ENCODE peak calls at places on chromosomes 11 and 22, in seven cellular contexts. J is CD14-positive monocyte, P is WERI-Rb-1, W is lower leg skin, H is HFF-Myc, D is heart right ventricle, U is tibial nerve. Q is an unnamed sample.
A peak's percentile ranks its signal among the peaks of the same experiment; 100 is the strongest.

GRCh38 chr11:8235925-8236324 is 27.8 kb downstream of the LMO1 start:
- DNase-seq in D (no peak), H (no peak), J (no peak), P (no peak), U (no peak), W (no peak), Q (no peak)

GRCh38 chr22:42396621-42397331 is 35.4 kb downstream of the NFAM1 start:
- DNase-seq in U (no peak), P (no peak), D (peak; percentile 13), W (peak; percentile 49), J (peak; percentile 61), H (no peak), Q (no peak)

GRCh38 chr11:128725630-128726461 is 32.0 kb downstream of the FLI1 start:
- DNase-seq in J (no peak), P (no peak), W (no peak), H (no peak), D (peak; percentile 18), U (no peak), Q (peak; percentile 89)

GRCh38 chr11:130816941-130817607 is 99.2 kb downstream of the SNX19 start:
- DNase-seq in U (no peak), J (no peak), W (no peak), P (no peak), H (no peak), D (no peak), Q (no peak)

GRCh38 chr11:59552844-59553243 is 41.5 kb downstream of the OR4D9 start:
- DNase-seq in J (no peak), H (no peak), D (no peak), U (no peak), P (no peak), W (no peak), Q (no peak)

GRCh38 chr11:61709110-61709509 is 28.9 kb downstream of the DAGLA start:
- DNase-seq in U (no peak), H (no peak), W (no peak), P (no peak), D (no peak), J (no peak), Q (no peak)

GRCh38 chr11:11985016-11985715 is 23.3 kb downstream of the DKK3 start:
- DNase-seq in H (no peak), J (no peak), D (no peak), P (no peak), U (no peak), W (no peak), Q (no peak)

GRCh38 chr11:66291706-66292542 is at the start of gene TMEM151A:
- DNase-seq in D (no peak), H (no peak), W (no peak), J (no peak), U (no peak), P (no peak), Q (no peak)

GRCh38 chr11:65226103-65226442 is 35.7 kb upstream of the POLA2 start:
- DNase-seq in J (peak; percentile 33), H (no peak), D (no peak), U (no peak), P (no peak), W (no peak), Q (no peak)

GRCh38 chr22:33438273-33438672 is 380.1 kb upstream of the SYN3 start:
- DNase-seq in J (no peak), D (no peak), U (no peak), P (no peak), H (peak; percentile 59), W (no peak), Q (no peak)

GRCh38 chr22:46458525-46458924 is 78.9 kb downstream of the CELSR1 start:
- DNase-seq in H (no peak), U (no peak), W (no peak), P (no peak), J (no peak), D (no peak), Q (no peak)

GRCh38 chr11:133945087-133945974 is 11.4 kb downstream of the IGSF9B start:
- DNase-seq in J (no peak), H (no peak), P (no peak), U (no peak), D (peak; percentile 78), W (no peak), Q (no peak)

GRCh38 chr11:57567210-57567511 is 311 bp downstream of the UBE2L6 start:
- DNase-seq in U (no peak), D (peak; percentile 28), P (no peak), H (no peak), J (no peak), W (no peak), Q (no peak)

GRCh38 chr22:46104170-46104880 is 46.0 kb upstream of the PPARA start:
- DNase-seq in P (no peak), W (no peak), H (no peak), D (peak; percentile 51), U (no peak), J (no peak), Q (no peak)

GRCh38 chr11:76770642-76771445 is 12.3 kb upstream of the TSKU start:
- DNase-seq in D (no peak), P (no peak), J (no peak), W (peak; percentile 73), H (peak; percentile 84), U (peak; percentile 72), Q (no peak)

GRCh38 chr11:118379497-118379896 is 20.1 kb downstream of the UBE4A start:
- DNase-seq in U (no peak), W (no peak), J (no peak), D (no peak), P (no peak), H (no peak), Q (no peak)

GRCh38 chr11:63491614-63492372 is 826 bp upstream of the PLAAT5 start:
- DNase-seq in D (no peak), J (no peak), P (no peak), W (no peak), U (no peak), H (no peak), Q (no peak)

GRCh38 chr11:76768091-76769047 is 14.8 kb upstream of the TSKU start:
- DNase-seq in J (peak; percentile 77), H (no peak), D (no peak), W (peak; percentile 71), U (no peak), P (peak; percentile 61), Q (no peak)

GRCh38 chr11:61354208-61354607 is 7.5 kb downstream of the CYB561A3 start:
- DNase-seq in W (no peak), U (no peak), D (no peak), H (no peak), P (no peak), J (no peak), Q (no peak)

GRCh38 chr22:37741312-37741795 is 44.5 kb downstream of the TRIOBP start:
- DNase-seq in P (no peak), D (peak; percentile 86), J (peak; percentile 78), U (peak; percentile 86), W (peak; percentile 83), H (peak; percentile 97), Q (no peak)

GRCh38 chr11:5369793-5370192 is 13.8 kb upstream of the OR51M1 start:
- DNase-seq in U (no peak), H (no peak), D (no peak), P (no peak), W (no peak), J (no peak), Q (no peak)
- TF ChIP-seq CTCF in U (no peak), H (peak; percentile 36), D (no peak), P (no peak), W (no peak), J (no peak), Q (no peak)

GRCh38 chr22:30555282-30556210 is 9.0 kb upstream of the SEC14L6 start:
- DNase-seq in D (no peak), W (no peak), J (no peak), H (no peak), U (no peak), P (no peak), Q (no peak)
- TF ChIP-seq CTCF in D (no peak), W (no peak), J (no peak), H (no peak), U (no peak), P (peak; percentile 35), Q (no peak)

GRCh38 chr11:13942908-13943505 is 19.5 kb upstream of the SPON1 start:
- DNase-seq in W (no peak), P (no peak), H (no peak), U (no peak), D (no peak), J (no peak), Q (no peak)

GRCh38 chr11:13944016-13944415 is 18.5 kb upstream of the SPON1 start:
- DNase-seq in H (no peak), U (no peak), W (no peak), D (no peak), J (no peak), P (no peak), Q (no peak)

GRCh38 chr11:13944801-13945505 is 17.6 kb upstream of the SPON1 start:
- DNase-seq in H (no peak), J (no peak), D (no peak), W (no peak), P (no peak), U (no peak), Q (no peak)

GRCh38 chr11:13949876-13950275 is 12.6 kb upstream of the SPON1 start:
- DNase-seq in H (no peak), J (no peak), W (no peak), U (no peak), P (peak; percentile 30), D (no peak), Q (no peak)

GRCh38 chr11:13947379-13947778 is 15.1 kb upstream of the SPON1 start:
- DNase-seq in J (no peak), H (no peak), D (no peak), W (no peak), U (no peak), P (no peak), Q (no peak)
- TF ChIP-seq CTCF in J (no peak), H (no peak), D (no peak), W (no peak), U (no peak), P (no peak), Q (no peak)

DNA sequence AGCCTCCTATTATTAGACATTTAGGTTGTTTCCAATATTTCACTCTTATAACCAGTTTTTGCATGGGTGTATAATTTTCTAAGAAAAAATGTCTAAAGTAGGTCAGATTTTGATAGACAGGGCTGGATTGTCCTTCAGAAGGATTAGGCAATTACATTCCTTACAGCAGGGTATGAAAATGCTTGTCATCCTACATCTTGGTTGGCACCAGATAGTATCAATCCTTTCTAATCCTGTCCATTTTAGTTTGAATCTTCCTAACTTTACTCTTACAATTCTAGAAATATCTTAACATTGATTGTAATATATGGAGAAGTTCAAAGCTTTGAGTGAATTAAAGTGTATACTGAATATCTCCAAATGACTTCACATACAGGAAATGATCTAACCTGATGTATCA is 63.0 kb upstream of the ZBED5 start:
- DNase-seq in U (no peak), D (no peak), W (no peak), H (no peak), J (no peak), P (no peak), Q (no peak)
- TF ChIP-seq CTCF in U (no peak), D (no peak), W (no peak), H (no peak), J (no peak), P (no peak), Q (no peak)